ENCODE peak calls at places on chromosomes 11 and 22, in four cellular contexts. One of them, this sample, is unnamed.
A peak's percentile ranks its signal among the peaks of the same experiment; 100 is the strongest.

GRCh38 chr11:3169235-3169951 is 4.3 kb upstream of the OSBPL5 start:
- DNase-seq in hepatocyte: no peak
- DNase-seq in stomach: peak; percentile 34
- DNase-seq in effector memory CD4-positive, alpha-beta T cell: no peak
- DNase-seq in this sample: no peak

GRCh38 chr11:62130498-62131464 is 7.0 kb downstream of the INCENP start:
- DNase-seq in hepatocyte: no peak
- DNase-seq in stomach: peak; percentile 19
- DNase-seq in effector memory CD4-positive, alpha-beta T cell: no peak
- DNase-seq in this sample: no peak

GRCh38 chr11:36229091-36229490 is 60.1 kb downstream of the COMMD9 start:
- DNase-seq in hepatocyte: no peak
- DNase-seq in stomach: no peak
- DNase-seq in effector memory CD4-positive, alpha-beta T cell: no peak
- DNase-seq in this sample: no peak

GRCh38 chr11:43830928-43831440 is 49.6 kb upstream of the ALKBH3 start:
- DNase-seq in hepatocyte: peak; percentile 83
- DNase-seq in stomach: peak; percentile 25
- DNase-seq in effector memory CD4-positive, alpha-beta T cell: no peak
- DNase-seq in this sample: peak; percentile 21

GRCh38 chr11:112881461-112881860 is 79.8 kb upstream of the NCAM1 start:
- DNase-seq in hepatocyte: peak; percentile 64
- DNase-seq in stomach: peak; percentile 49
- DNase-seq in effector memory CD4-positive, alpha-beta T cell: no peak
- DNase-seq in this sample: peak; percentile 92

GRCh38 chr11:93484716-93485115 is 58.5 kb downstream of the SMCO4 start:
- DNase-seq in hepatocyte: no peak
- DNase-seq in stomach: no peak
- DNase-seq in effector memory CD4-positive, alpha-beta T cell: no peak
- DNase-seq in this sample: no peak

GRCh38 chr11:831132-831864 is 1.5 kb upstream of the CD151 start:
- DNase-seq in hepatocyte: no peak
- DNase-seq in stomach: no peak
- DNase-seq in effector memory CD4-positive, alpha-beta T cell: no peak
- DNase-seq in this sample: no peak

GRCh38 chr22:19875531-19876313 is 21.0 kb upstream of the GNB1L start:
- DNase-seq in hepatocyte: no peak
- DNase-seq in stomach: no peak
- DNase-seq in effector memory CD4-positive, alpha-beta T cell: no peak
- DNase-seq in this sample: no peak

GRCh38 chr11:47941907-47942558 is 38.3 kb upstream of the PTPRJ start:
- DNase-seq in hepatocyte: peak; percentile 26
- DNase-seq in stomach: no peak
- DNase-seq in effector memory CD4-positive, alpha-beta T cell: no peak
- DNase-seq in this sample: no peak

GRCh38 chr22:48743601-48744282 is 1083.9 kb downstream of the BRD1 start:
- DNase-seq in hepatocyte: peak; percentile 4
- DNase-seq in stomach: peak; percentile 18
- DNase-seq in effector memory CD4-positive, alpha-beta T cell: no peak
- DNase-seq in this sample: no peak

GRCh38 chr11:76566811-76567210 is 103.7 kb downstream of the LRRC32 start:
- DNase-seq in hepatocyte: no peak
- DNase-seq in stomach: no peak
- DNase-seq in effector memory CD4-positive, alpha-beta T cell: no peak
- DNase-seq in this sample: no peak

GRCh38 chr22:38944653-38945052 is 12.8 kb upstream of the APOBEC3A start:
- DNase-seq in hepatocyte: peak; percentile 3
- DNase-seq in stomach: peak; percentile 3
- DNase-seq in effector memory CD4-positive, alpha-beta T cell: no peak
- DNase-seq in this sample: no peak

GRCh38 chr22:17963015-17963414 is 61.3 kb downstream of the MICAL3 start:
- DNase-seq in hepatocyte: no peak
- DNase-seq in stomach: no peak
- DNase-seq in effector memory CD4-positive, alpha-beta T cell: no peak
- DNase-seq in this sample: no peak

GRCh38 chr22:47209077-47209514 is 446.6 kb downstream of the TBC1D22A start:
- DNase-seq in hepatocyte: no peak
- DNase-seq in stomach: peak; percentile 18
- DNase-seq in effector memory CD4-positive, alpha-beta T cell: no peak
- DNase-seq in this sample: no peak

GRCh38 chr22:25488244-25489020 is 76.0 kb upstream of the GRK3 start:
- DNase-seq in hepatocyte: peak; percentile 52
- DNase-seq in stomach: peak; percentile 86
- DNase-seq in effector memory CD4-positive, alpha-beta T cell: no peak
- DNase-seq in this sample: no peak

GRCh38 chr11:127470485-127470884 is 469.9 kb upstream of the KIRREL3 start:
- DNase-seq in hepatocyte: peak; percentile 7
- DNase-seq in stomach: no peak
- DNase-seq in effector memory CD4-positive, alpha-beta T cell: no peak
- DNase-seq in this sample: no peak

GRCh38 chr11:10295056-10295901 is 1.3 kb upstream of the SBF2 start:
- DNase-seq in hepatocyte: no peak
- DNase-seq in stomach: no peak
- DNase-seq in effector memory CD4-positive, alpha-beta T cell: no peak
- DNase-seq in this sample: no peak

GRCh38 chr11:107720305-107720775 is 8.5 kb upstream of the SLN start:
- DNase-seq in hepatocyte: no peak
- DNase-seq in stomach: no peak
- DNase-seq in effector memory CD4-positive, alpha-beta T cell: no peak
- DNase-seq in this sample: no peak

GRCh38 chr11:13251961-13252360 is 25.6 kb upstream of the BMAL1 start:
- DNase-seq in hepatocyte: no peak
- DNase-seq in stomach: no peak
- DNase-seq in effector memory CD4-positive, alpha-beta T cell: no peak
- DNase-seq in this sample: no peak

GRCh38 chr22:46165975-46166374 is 15.6 kb downstream of the PPARA start:
- DNase-seq in hepatocyte: no peak
- DNase-seq in stomach: no peak
- DNase-seq in effector memory CD4-positive, alpha-beta T cell: no peak
- DNase-seq in this sample: no peak

GRCh38 chr11:90476442-90477007 is 253.7 kb upstream of the CHORDC1 start:
- DNase-seq in hepatocyte: peak; percentile 43
- DNase-seq in stomach: peak; percentile 37
- DNase-seq in effector memory CD4-positive, alpha-beta T cell: no peak
- DNase-seq in this sample: peak; percentile 41

GRCh38 chr11:122709042-122709760 is 53.7 kb downstream of the UBASH3B start:
- DNase-seq in hepatocyte: no peak
- DNase-seq in stomach: no peak
- DNase-seq in effector memory CD4-positive, alpha-beta T cell: no peak
- DNase-seq in this sample: no peak

GRCh38 chr11:117905524-117905923 is 23.7 kb downstream of the TMPRSS13 start:
- DNase-seq in hepatocyte: no peak
- DNase-seq in stomach: no peak
- DNase-seq in effector memory CD4-positive, alpha-beta T cell: no peak
- DNase-seq in this sample: no peak

GRCh38 chr11:117908261-117908895 is 20.8 kb downstream of the TMPRSS13 start:
- DNase-seq in hepatocyte: no peak
- DNase-seq in stomach: no peak
- DNase-seq in effector memory CD4-positive, alpha-beta T cell: no peak
- DNase-seq in this sample: no peak

GRCh38 chr11:117908959-117909610 is 20.1 kb downstream of the TMPRSS13 start:
- DNase-seq in hepatocyte: peak; percentile 65
- DNase-seq in stomach: no peak
- DNase-seq in effector memory CD4-positive, alpha-beta T cell: no peak
- DNase-seq in this sample: no peak

GRCh38 chr11:117907276-117908110 is 21.7 kb downstream of the TMPRSS13 start:
- DNase-seq in hepatocyte: peak; percentile 95
- DNase-seq in stomach: peak; percentile 68
- DNase-seq in effector memory CD4-positive, alpha-beta T cell: peak; percentile 18
- DNase-seq in this sample: peak; percentile 83

DNA sequence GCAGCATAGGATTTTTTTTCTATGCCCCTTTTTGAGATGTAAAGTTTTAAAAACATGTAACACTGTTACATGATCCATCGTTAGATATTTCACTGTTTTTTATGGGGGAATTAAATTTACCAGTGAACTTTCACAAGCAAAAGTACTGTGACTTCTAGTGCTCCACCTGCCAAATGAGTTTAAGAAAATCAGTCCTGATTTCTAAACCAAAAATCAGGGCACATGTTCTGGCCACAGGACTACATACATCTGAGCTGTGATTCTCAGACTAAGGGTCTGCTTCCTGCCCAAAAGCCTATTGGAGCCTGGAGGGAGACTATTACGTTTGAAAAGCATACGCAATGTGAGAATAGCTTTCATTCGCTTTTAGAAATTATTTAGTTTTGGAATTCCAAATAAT is 22.5 kb downstream of the TMPRSS13 start:
- DNase-seq in hepatocyte: no peak
- DNase-seq in stomach: no peak
- DNase-seq in effector memory CD4-positive, alpha-beta T cell: no peak
- DNase-seq in this sample: no peak
- H3K27ac ChIP-seq in hepatocyte: peak overlapping the region; percentile 31
- H3K27ac ChIP-seq in stomach: no peak overlapping the region
- H3K27ac ChIP-seq in effector memory CD4-positive, alpha-beta T cell: no peak overlapping the region
- H3K27ac ChIP-seq in this sample: no peak overlapping the region

GRCh38 chr11:34056672-34057071 is 5.1 kb downstream of the CAPRIN1 start:
- DNase-seq in hepatocyte: no peak
- DNase-seq in stomach: no peak
- DNase-seq in effector memory CD4-positive, alpha-beta T cell: no peak
- DNase-seq in this sample: no peak
- H3K27ac ChIP-seq in hepatocyte: no peak overlapping the region
- H3K27ac ChIP-seq in stomach: no peak overlapping the region
- H3K27ac ChIP-seq in effector memory CD4-positive, alpha-beta T cell: no peak overlapping the region
- H3K27ac ChIP-seq in this sample: no peak overlapping the region

GRCh38 chr11:27451528-27451927 is 21.1 kb downstream of the LGR4 start:
- DNase-seq in hepatocyte: no peak
- DNase-seq in stomach: no peak
- DNase-seq in effector memory CD4-positive, alpha-beta T cell: no peak
- DNase-seq in this sample: no peak

GRCh38 chr11:27452147-27452546 is 20.4 kb downstream of the LGR4 start:
- DNase-seq in hepatocyte: no peak
- DNase-seq in stomach: no peak
- DNase-seq in effector memory CD4-positive, alpha-beta T cell: no peak
- DNase-seq in this sample: no peak

GRCh38 chr11:27456140-27456801 is 16.3 kb downstream of the LGR4 start:
- DNase-seq in hepatocyte: no peak
- DNase-seq in stomach: no peak
- DNase-seq in effector memory CD4-positive, alpha-beta T cell: no peak
- DNase-seq in this sample: no peak

GRCh38 chr11:27455667-27456066 is 16.9 kb downstream of the LGR4 start:
- DNase-seq in hepatocyte: no peak
- DNase-seq in stomach: no peak
- DNase-seq in effector memory CD4-positive, alpha-beta T cell: no peak
- DNase-seq in this sample: no peak

GRCh38 chr11:27453701-27454100 is 18.9 kb downstream of the LGR4 start:
- DNase-seq in hepatocyte: no peak
- DNase-seq in stomach: no peak
- DNase-seq in effector memory CD4-positive, alpha-beta T cell: no peak
- DNase-seq in this sample: no peak
- H3K27ac ChIP-seq in hepatocyte: no peak overlapping the region
- H3K27ac ChIP-seq in stomach: no peak overlapping the region
- H3K27ac ChIP-seq in effector memory CD4-positive, alpha-beta T cell: no peak overlapping the region
- H3K27ac ChIP-seq in this sample: no peak overlapping the region

GRCh38 chr11:67057410-67057757 is 737 bp downstream of the RHOD start:
- DNase-seq in hepatocyte: no peak
- DNase-seq in stomach: no peak
- DNase-seq in effector memory CD4-positive, alpha-beta T cell: no peak
- DNase-seq in this sample: no peak
- H3K27ac ChIP-seq in hepatocyte: peak overlapping the region; percentile 95
- H3K27ac ChIP-seq in stomach: peak overlapping the region; percentile 82
- H3K27ac ChIP-seq in effector memory CD4-positive, alpha-beta T cell: no peak overlapping the region
- H3K27ac ChIP-seq in this sample: no peak overlapping the region

This sample was measured in caudate nucleus.